ENCODE peak calls at places on chromosomes 5 and 9, in four cellular contexts. One of them, this sample, is unnamed.

GRCh38 chr5:56313004-56313531 is 79.9 kb upstream of the ANKRD55 start:
- DNase-seq in K562: no peak
- DNase-seq in WTC11: no peak
- DNase-seq in SK-N-SH: no peak
- DNase-seq in this sample: no peak

GRCh38 chr9:135330685-135331590 is 148.6 kb upstream of the PPP1R26 start:
- DNase-seq in K562: no peak
- DNase-seq in WTC11: peak; percentile 6
- DNase-seq in SK-N-SH: peak; percentile 30
- DNase-seq in this sample: no peak

GRCh38 chr9:91734371-91734981 is 215.6 kb downstream of the ROR2 start:
- DNase-seq in K562: peak; percentile 73
- DNase-seq in WTC11: peak; percentile 82
- DNase-seq in SK-N-SH: peak; percentile 88
- DNase-seq in this sample: no peak

GRCh38 chr5:15008476-15008875 is 136.9 kb upstream of the ANKH start:
- DNase-seq in K562: peak; percentile 33
- DNase-seq in WTC11: peak; percentile 36
- DNase-seq in SK-N-SH: no peak
- DNase-seq in this sample: no peak

GRCh38 chr9:113181165-113181564 is 30.4 kb downstream of the SLC31A2 start:
- DNase-seq in K562: no peak
- DNase-seq in WTC11: no peak
- DNase-seq in SK-N-SH: no peak
- DNase-seq in this sample: no peak

GRCh38 chr9:88746744-88747398 is 211.9 kb downstream of the NXNL2 start:
- DNase-seq in K562: no peak
- DNase-seq in WTC11: peak; percentile 37
- DNase-seq in SK-N-SH: no peak
- DNase-seq in this sample: no peak

GRCh38 chr5:121038438-121038837 is 574.3 kb downstream of the PRR16 start:
- DNase-seq in K562: no peak
- DNase-seq in WTC11: no peak
- DNase-seq in SK-N-SH: no peak
- DNase-seq in this sample: no peak

GRCh38 chr5:135185461-135186075 is 151.5 kb upstream of the PITX1 start:
- DNase-seq in K562: no peak
- DNase-seq in WTC11: no peak
- DNase-seq in SK-N-SH: no peak
- DNase-seq in this sample: no peak

GRCh38 chr5:148386041-148386440 is 2.3 kb downstream of the FBXO38 start:
- DNase-seq in K562: no peak
- DNase-seq in WTC11: no peak
- DNase-seq in SK-N-SH: no peak
- DNase-seq in this sample: no peak

GRCh38 chr9:111943746-111944145 is 47.1 kb downstream of the UGCG start:
- DNase-seq in K562: no peak
- DNase-seq in WTC11: no peak
- DNase-seq in SK-N-SH: no peak
- DNase-seq in this sample: no peak

GRCh38 chr9:33106827-33107621 is 30.6 kb upstream of the SMU1 start:
- DNase-seq in K562: peak; percentile 22
- DNase-seq in WTC11: peak; percentile 31
- DNase-seq in SK-N-SH: no peak
- DNase-seq in this sample: no peak

GRCh38 chr5:158174918-158175663 is 316.1 kb upstream of the CLINT1 start:
- DNase-seq in K562: peak; percentile 63
- DNase-seq in WTC11: peak; percentile 85
- DNase-seq in SK-N-SH: peak; percentile 76
- DNase-seq in this sample: peak; percentile 27

GRCh38 chr9:113184509-113184908 is 33.7 kb downstream of the SLC31A2 start:
- DNase-seq in K562: no peak
- DNase-seq in WTC11: no peak
- DNase-seq in SK-N-SH: no peak
- DNase-seq in this sample: no peak

GRCh38 chr5:168874713-168875380 is 295.7 kb upstream of the PANK3 start:
- DNase-seq in K562: peak; percentile 24
- DNase-seq in WTC11: no peak
- DNase-seq in SK-N-SH: no peak
- DNase-seq in this sample: no peak

GRCh38 chr5:67315082-67315801 is 118.6 kb upstream of the CD180 start:
- DNase-seq in K562: no peak
- DNase-seq in WTC11: no peak
- DNase-seq in SK-N-SH: no peak
- DNase-seq in this sample: no peak

GRCh38 chr9:4894076-4894475 is 91.0 kb upstream of the JAK2 start:
- DNase-seq in K562: no peak
- DNase-seq in WTC11: no peak
- DNase-seq in SK-N-SH: no peak
- DNase-seq in this sample: no peak

GRCh38 chr5:9456435-9457042 is 89.3 kb downstream of the SEMA5A start:
- DNase-seq in K562: no peak
- DNase-seq in WTC11: no peak
- DNase-seq in SK-N-SH: peak; percentile 30
- DNase-seq in this sample: no peak

GRCh38 chr5:135555530-135555929 is 19.8 kb upstream of the NEUROG1 start:
- DNase-seq in K562: no peak
- DNase-seq in WTC11: no peak
- DNase-seq in SK-N-SH: no peak
- DNase-seq in this sample: no peak

GRCh38 chr5:143297756-143298155 is 105.7 kb downstream of the NR3C1 start:
- DNase-seq in K562: no peak
- DNase-seq in WTC11: no peak
- DNase-seq in SK-N-SH: no peak
- DNase-seq in this sample: no peak

GRCh38 chr5:102811962-102812361 is 56.9 kb downstream of the PAM start:
- DNase-seq in K562: no peak
- DNase-seq in WTC11: no peak
- DNase-seq in SK-N-SH: no peak
- DNase-seq in this sample: no peak

GRCh38 chr9:36721846-36722588 is 149.3 kb downstream of the MELK start:
- DNase-seq in K562: no peak
- DNase-seq in WTC11: no peak
- DNase-seq in SK-N-SH: no peak
- DNase-seq in this sample: no peak

GRCh38 chr5:177431317-177432142 is 5.1 kb downstream of the GRK6 start:
- DNase-seq in K562: no peak
- DNase-seq in WTC11: no peak
- DNase-seq in SK-N-SH: no peak
- DNase-seq in this sample: peak; percentile 77

DNA sequence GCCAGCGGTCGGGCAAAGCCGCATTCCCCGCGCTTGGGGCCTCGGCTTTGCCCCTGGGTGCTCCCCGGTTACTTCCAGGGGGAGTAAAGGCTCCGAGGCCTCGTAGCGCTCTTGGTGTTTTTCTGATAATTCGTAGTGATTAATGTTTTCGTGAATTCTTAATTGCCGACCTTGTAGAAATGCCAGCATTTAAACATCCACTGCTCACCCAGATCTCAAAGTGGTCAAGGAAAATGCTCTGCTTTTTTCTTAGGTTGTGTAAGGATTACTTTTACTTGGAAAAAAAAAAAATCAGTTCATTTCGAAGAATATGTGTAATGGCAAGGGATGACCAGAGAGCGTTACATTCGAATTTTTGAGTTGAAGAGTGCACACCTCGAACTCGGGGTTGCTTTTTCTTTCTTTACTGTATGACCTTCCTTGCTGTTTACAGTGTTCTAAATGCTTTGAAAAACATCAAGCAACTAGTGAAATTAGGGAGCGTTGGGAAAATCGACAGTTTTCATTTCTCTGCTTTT is 731 bp upstream of the TUT7 start:
- DNase-seq in K562: peak; percentile 10
- DNase-seq in WTC11: no peak
- DNase-seq in SK-N-SH: peak; percentile 36
- DNase-seq in this sample: no peak
- TF ChIP-seq USF1 in K562: no peak
- TF ChIP-seq USF1 in WTC11: no peak
- TF ChIP-seq USF1 in SK-N-SH: no peak
- TF ChIP-seq USF1 in this sample: no peak

GRCh38 chr5:141914154-141914743 is 9.4 kb upstream of the DELE1 start:
- DNase-seq in K562: peak; percentile 74
- DNase-seq in WTC11: peak; percentile 77
- DNase-seq in SK-N-SH: peak; percentile 94
- DNase-seq in this sample: no peak
- TF ChIP-seq USF1 in K562: peak; percentile 95
- TF ChIP-seq USF1 in WTC11: peak; percentile 94
- TF ChIP-seq USF1 in SK-N-SH: no peak
- TF ChIP-seq USF1 in this sample: peak; percentile 83

DNA sequence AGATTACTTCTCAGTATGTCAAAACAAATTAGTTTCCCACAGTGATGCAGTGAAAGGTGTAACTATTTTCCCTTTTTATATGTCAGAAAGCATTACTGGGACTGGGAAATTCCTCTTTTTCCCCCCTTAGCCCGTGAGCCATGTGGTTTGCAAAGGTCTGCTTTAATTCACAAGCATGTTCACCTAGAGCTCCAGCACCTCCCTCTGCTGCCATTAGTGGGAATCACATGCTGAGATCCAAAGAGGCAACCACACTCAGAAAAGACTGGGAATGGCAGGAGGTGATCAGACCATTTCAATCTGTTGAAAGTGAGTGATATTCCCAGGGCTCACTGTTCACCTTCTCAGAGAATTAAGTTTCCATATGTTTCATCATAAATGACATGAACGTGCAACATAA is 703.7 kb upstream of the WWC1 start:
- DNase-seq in K562: no peak
- DNase-seq in WTC11: peak; percentile 47
- DNase-seq in SK-N-SH: peak; percentile 48
- DNase-seq in this sample: no peak
- TF ChIP-seq USF1 in K562: no peak
- TF ChIP-seq USF1 in WTC11: no peak
- TF ChIP-seq USF1 in SK-N-SH: no peak
- TF ChIP-seq USF1 in this sample: no peak

GRCh38 chr9:37925786-37926736 is 22.1 kb upstream of the SLC25A51 start:
- DNase-seq in K562: peak; percentile 31
- DNase-seq in WTC11: no peak
- DNase-seq in SK-N-SH: no peak
- DNase-seq in this sample: no peak

GRCh38 chr9:37928552-37929430 is 24.9 kb upstream of the SLC25A51 start:
- DNase-seq in K562: no peak
- DNase-seq in WTC11: no peak
- DNase-seq in SK-N-SH: no peak
- DNase-seq in this sample: no peak

GRCh38 chr9:37925006-37925405 is 21.1 kb upstream of the SLC25A51 start:
- DNase-seq in K562: no peak
- DNase-seq in WTC11: no peak
- DNase-seq in SK-N-SH: no peak
- DNase-seq in this sample: no peak

GRCh38 chr9:37927611-37928551 is 24.0 kb upstream of the SLC25A51 start:
- DNase-seq in K562: no peak
- DNase-seq in WTC11: no peak
- DNase-seq in SK-N-SH: no peak
- DNase-seq in this sample: no peak

GRCh38 chr9:37926737-37927590 is 23.0 kb upstream of the SLC25A51 start:
- DNase-seq in K562: no peak
- DNase-seq in WTC11: no peak
- DNase-seq in SK-N-SH: no peak
- DNase-seq in this sample: no peak
- TF ChIP-seq USF1 in K562: no peak
- TF ChIP-seq USF1 in WTC11: no peak
- TF ChIP-seq USF1 in SK-N-SH: no peak
- TF ChIP-seq USF1 in this sample: no peak

DNA sequence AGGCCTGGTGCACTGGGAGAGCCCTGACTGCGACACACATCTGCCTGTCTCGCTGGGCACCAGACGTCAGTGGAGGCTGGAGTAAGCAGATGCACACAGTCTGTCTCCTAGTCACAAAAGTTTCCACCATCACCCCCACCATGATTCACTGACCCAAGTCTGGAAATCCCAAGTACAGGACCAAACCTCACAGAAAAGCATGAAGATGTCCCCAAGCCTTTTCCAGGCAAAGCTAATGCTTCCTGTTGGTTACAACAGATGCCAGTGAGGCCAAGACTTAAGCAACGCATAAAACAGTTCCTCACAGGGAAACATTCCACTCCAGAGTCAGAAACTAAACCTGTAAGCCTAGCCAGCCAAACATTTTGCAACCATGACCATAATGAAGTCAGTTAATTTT is 259.3 kb upstream of the SLC30A5 start:
- DNase-seq in K562: no peak
- DNase-seq in WTC11: no peak
- DNase-seq in SK-N-SH: no peak
- DNase-seq in this sample: no peak
- TF ChIP-seq USF1 in K562: no peak
- TF ChIP-seq USF1 in WTC11: no peak
- TF ChIP-seq USF1 in SK-N-SH: no peak
- TF ChIP-seq USF1 in this sample: no peak

GRCh38 chr5:97657239-97657638 is 474.2 kb upstream of the RIOK2 start:
- DNase-seq in K562: no peak
- DNase-seq in WTC11: no peak
- DNase-seq in SK-N-SH: no peak
- DNase-seq in this sample: no peak

DNA sequence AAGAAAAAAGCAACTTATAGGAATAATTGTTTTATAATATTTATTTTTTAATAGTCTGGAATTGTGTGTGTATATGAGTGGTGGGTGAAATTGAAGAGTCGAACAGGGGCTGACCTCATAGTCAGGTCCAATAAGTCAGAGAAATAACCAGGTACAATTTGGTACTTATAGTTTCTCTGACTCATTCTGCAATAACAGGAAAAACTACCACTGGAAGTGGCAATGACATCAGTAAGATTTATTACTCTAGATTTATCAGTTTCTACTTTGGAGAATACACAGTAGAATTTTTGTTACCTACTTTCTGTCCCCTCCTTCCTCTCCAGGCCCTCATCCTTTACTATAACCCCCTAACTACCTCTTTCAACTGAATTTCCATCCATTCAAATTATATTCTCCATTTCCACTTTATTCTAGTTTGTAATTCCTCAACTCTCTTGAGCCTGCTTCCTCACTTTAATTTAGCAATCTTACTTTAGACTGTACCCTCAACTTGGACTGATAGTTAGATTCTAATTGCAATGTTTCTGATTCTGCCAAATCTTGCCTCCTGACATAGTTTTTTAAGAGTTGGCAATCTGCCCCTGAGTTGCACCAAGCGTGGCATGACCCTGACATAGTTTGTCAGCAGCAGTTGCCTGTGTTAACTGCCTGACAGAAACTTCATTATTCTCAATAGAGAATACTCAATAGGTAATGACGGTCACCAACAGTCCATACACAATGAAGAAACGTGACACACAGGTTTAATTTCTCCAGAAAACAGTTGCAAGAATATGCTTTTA is 475.3 kb upstream of the RIOK2 start:
- DNase-seq in K562: no peak
- DNase-seq in WTC11: no peak
- DNase-seq in SK-N-SH: no peak
- DNase-seq in this sample: no peak
- TF ChIP-seq USF1 in K562: no peak
- TF ChIP-seq USF1 in WTC11: no peak
- TF ChIP-seq USF1 in SK-N-SH: no peak
- TF ChIP-seq USF1 in this sample: no peak

DNA sequence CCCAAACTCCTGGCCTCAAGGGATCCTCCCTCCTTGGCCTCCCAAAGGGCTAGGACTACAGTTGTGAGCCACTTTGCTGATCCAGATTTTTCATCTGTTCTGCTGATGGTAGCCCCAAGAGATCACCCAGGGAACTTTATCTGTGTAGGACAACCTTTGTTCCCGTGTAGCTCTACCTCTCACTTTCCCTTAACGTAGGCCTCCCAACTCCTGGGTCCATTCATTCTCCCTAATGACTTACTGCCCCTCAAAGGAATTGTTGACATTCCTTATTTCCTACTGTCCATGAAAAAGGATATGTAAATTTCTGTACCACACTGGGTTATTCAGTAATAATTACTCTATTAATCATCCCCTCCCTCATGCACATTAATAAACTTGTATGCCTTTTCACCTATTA is 51.0 kb upstream of the PHF24 start:
- DNase-seq in K562: no peak
- DNase-seq in WTC11: no peak
- DNase-seq in SK-N-SH: no peak
- DNase-seq in this sample: no peak
- TF ChIP-seq USF1 in K562: no peak
- TF ChIP-seq USF1 in WTC11: no peak
- TF ChIP-seq USF1 in SK-N-SH: no peak
- TF ChIP-seq USF1 in this sample: no peak

This sample was measured in GM12878.